ENCODE peak calls at places on chromosomes 13 and 19, in eight cellular contexts. One of them, this sample, is unnamed.
A peak's percentile ranks its signal among the peaks of the same experiment; 100 is the strongest.

GRCh38 chr19:33950141-33950805 is 153.6 kb downstream of the KCTD15 start:
- DNase-seq in neural crest cell: no peak
- DNase-seq in epithelial cell of proximal tubule: no peak
- DNase-seq in BE2C: no peak
- DNase-seq in transverse colon: no peak
- DNase-seq in ovary: no peak
- DNase-seq in endodermal cell: peak; percentile 29
- DNase-seq in AG10803: peak; percentile 16
- DNase-seq in this sample: no peak

GRCh38 chr13:60329221-60329983 is 67.6 kb upstream of the TDRD3 start:
- DNase-seq in neural crest cell: peak; percentile 12
- DNase-seq in epithelial cell of proximal tubule: peak; percentile 16
- DNase-seq in BE2C: peak; percentile 55
- DNase-seq in AG10803: peak; percentile 17
- DNase-seq in ovary: no peak
- DNase-seq in transverse colon: peak; percentile 48
- DNase-seq in endodermal cell: peak; percentile 90
- DNase-seq in this sample: peak; percentile 43

GRCh38 chr13:113653264-113654174 is 4.5 kb downstream of the ATP4B start:
- DNase-seq in ovary: peak; percentile 30
- DNase-seq in epithelial cell of proximal tubule: no peak
- DNase-seq in endodermal cell: peak; percentile 54
- DNase-seq in neural crest cell: no peak
- DNase-seq in AG10803: no peak
- DNase-seq in transverse colon: peak; percentile 3
- DNase-seq in BE2C: peak; percentile 52
- DNase-seq in this sample: no peak

GRCh38 chr13:39684531-39685137 is 29.2 kb downstream of the COG6 start:
- DNase-seq in endodermal cell: no peak
- DNase-seq in BE2C: no peak
- DNase-seq in epithelial cell of proximal tubule: no peak
- DNase-seq in transverse colon: no peak
- DNase-seq in AG10803: peak; percentile 63
- DNase-seq in ovary: no peak
- DNase-seq in neural crest cell: no peak
- DNase-seq in this sample: no peak

GRCh38 chr19:19111138-19111835 is 27.0 kb downstream of the TMEM161A start:
- DNase-seq in AG10803: no peak
- DNase-seq in ovary: peak; percentile 55
- DNase-seq in transverse colon: no peak
- DNase-seq in epithelial cell of proximal tubule: no peak
- DNase-seq in endodermal cell: peak; percentile 50
- DNase-seq in neural crest cell: no peak
- DNase-seq in BE2C: no peak
- DNase-seq in this sample: no peak

GRCh38 chr19:38433268-38433733 is at the start of gene RYR1:
- DNase-seq in endodermal cell: peak; percentile 96
- DNase-seq in BE2C: peak; percentile 66
- DNase-seq in AG10803: no peak
- DNase-seq in ovary: no peak
- DNase-seq in epithelial cell of proximal tubule: no peak
- DNase-seq in neural crest cell: peak; percentile 56
- DNase-seq in transverse colon: peak; percentile 40
- DNase-seq in this sample: peak; percentile 5

GRCh38 chr13:50322006-50322405 is 306.8 kb downstream of the KCNRG start:
- DNase-seq in BE2C: no peak
- DNase-seq in transverse colon: no peak
- DNase-seq in AG10803: no peak
- DNase-seq in epithelial cell of proximal tubule: no peak
- DNase-seq in neural crest cell: no peak
- DNase-seq in ovary: no peak
- DNase-seq in endodermal cell: no peak
- DNase-seq in this sample: no peak

GRCh38 chr13:92225861-92226260 is 827.4 kb downstream of the GPC5 start:
- DNase-seq in transverse colon: no peak
- DNase-seq in endodermal cell: no peak
- DNase-seq in BE2C: no peak
- DNase-seq in ovary: no peak
- DNase-seq in neural crest cell: no peak
- DNase-seq in AG10803: no peak
- DNase-seq in epithelial cell of proximal tubule: no peak
- DNase-seq in this sample: no peak

GRCh38 chr19:13053761-13054604 is 48.7 kb downstream of the LYL1 start:
- DNase-seq in transverse colon: peak; percentile 79
- DNase-seq in ovary: peak; percentile 94
- DNase-seq in BE2C: no peak
- DNase-seq in endodermal cell: peak; percentile 71
- DNase-seq in AG10803: peak; percentile 98
- DNase-seq in epithelial cell of proximal tubule: peak; percentile 47
- DNase-seq in neural crest cell: peak; percentile 62
- DNase-seq in this sample: peak; percentile 89

GRCh38 chr13:108176685-108177274 is 38.6 kb downstream of the LIG4 start:
- DNase-seq in ovary: no peak
- DNase-seq in epithelial cell of proximal tubule: no peak
- DNase-seq in BE2C: peak; percentile 60
- DNase-seq in endodermal cell: peak; percentile 85
- DNase-seq in neural crest cell: peak; percentile 47
- DNase-seq in transverse colon: peak; percentile 37
- DNase-seq in AG10803: no peak
- DNase-seq in this sample: peak; percentile 49

GRCh38 chr19:2494447-2495129 is 18.7 kb downstream of the GADD45B start:
- DNase-seq in endodermal cell: no peak
- DNase-seq in epithelial cell of proximal tubule: no peak
- DNase-seq in BE2C: peak; percentile 57
- DNase-seq in transverse colon: peak; percentile 82
- DNase-seq in ovary: peak; percentile 82
- DNase-seq in neural crest cell: no peak
- DNase-seq in AG10803: peak; percentile 83
- DNase-seq in this sample: peak; percentile 78

GRCh38 chr19:18750295-18750970 is 40.7 kb downstream of the COMP start:
- DNase-seq in epithelial cell of proximal tubule: no peak
- DNase-seq in transverse colon: no peak
- DNase-seq in AG10803: no peak
- DNase-seq in endodermal cell: peak; percentile 38
- DNase-seq in ovary: no peak
- DNase-seq in BE2C: no peak
- DNase-seq in neural crest cell: no peak
- DNase-seq in this sample: no peak

GRCh38 chr13:84774111-84774510 is 891.8 kb upstream of the SLITRK1 start:
- DNase-seq in ovary: no peak
- DNase-seq in transverse colon: no peak
- DNase-seq in AG10803: no peak
- DNase-seq in epithelial cell of proximal tubule: no peak
- DNase-seq in BE2C: no peak
- DNase-seq in neural crest cell: no peak
- DNase-seq in endodermal cell: no peak
- DNase-seq in this sample: no peak

GRCh38 chr13:114140131-114140908 is 7.9 kb upstream of the RASA3 start:
- DNase-seq in endodermal cell: no peak
- DNase-seq in AG10803: no peak
- DNase-seq in epithelial cell of proximal tubule: no peak
- DNase-seq in BE2C: no peak
- DNase-seq in ovary: no peak
- DNase-seq in transverse colon: peak; percentile 50
- DNase-seq in neural crest cell: no peak
- DNase-seq in this sample: no peak

GRCh38 chr19:49421039-49421877 is 2.0 kb downstream of the PTH2 start:
- DNase-seq in AG10803: peak; percentile 43
- DNase-seq in BE2C: peak; percentile 91
- DNase-seq in neural crest cell: peak; percentile 76
- DNase-seq in endodermal cell: peak; percentile 99
- DNase-seq in ovary: peak; percentile 63
- DNase-seq in transverse colon: peak; percentile 42
- DNase-seq in epithelial cell of proximal tubule: no peak
- DNase-seq in this sample: peak; percentile 49

GRCh38 chr13:30818323-30818960 is 83.1 kb downstream of the ALOX5AP start:
- DNase-seq in ovary: no peak
- DNase-seq in endodermal cell: no peak
- DNase-seq in transverse colon: no peak
- DNase-seq in neural crest cell: no peak
- DNase-seq in BE2C: no peak
- DNase-seq in epithelial cell of proximal tubule: no peak
- DNase-seq in AG10803: peak; percentile 97
- DNase-seq in this sample: peak; percentile 82

GRCh38 chr13:94702181-94703041 is 9.9 kb downstream of the SOX21 start:
- DNase-seq in endodermal cell: no peak
- DNase-seq in epithelial cell of proximal tubule: no peak
- DNase-seq in neural crest cell: no peak
- DNase-seq in transverse colon: no peak
- DNase-seq in ovary: no peak
- DNase-seq in AG10803: no peak
- DNase-seq in BE2C: no peak
- DNase-seq in this sample: no peak

GRCh38 chr13:54742984-54743383 is 1714.4 kb downstream of the OLFM4 start:
- DNase-seq in endodermal cell: no peak
- DNase-seq in transverse colon: no peak
- DNase-seq in epithelial cell of proximal tubule: no peak
- DNase-seq in neural crest cell: no peak
- DNase-seq in AG10803: no peak
- DNase-seq in ovary: no peak
- DNase-seq in BE2C: no peak
- DNase-seq in this sample: no peak

GRCh38 chr13:29411493-29411892 is 184.0 kb downstream of the SLC7A1 start:
- DNase-seq in neural crest cell: no peak
- DNase-seq in BE2C: no peak
- DNase-seq in endodermal cell: no peak
- DNase-seq in AG10803: peak; percentile 26
- DNase-seq in ovary: no peak
- DNase-seq in transverse colon: no peak
- DNase-seq in epithelial cell of proximal tubule: no peak
- DNase-seq in this sample: no peak

GRCh38 chr13:26198116-26198515 is 24.0 kb downstream of the RNF6 start:
- DNase-seq in BE2C: no peak
- DNase-seq in neural crest cell: no peak
- DNase-seq in transverse colon: no peak
- DNase-seq in epithelial cell of proximal tubule: no peak
- DNase-seq in ovary: no peak
- DNase-seq in endodermal cell: no peak
- DNase-seq in AG10803: no peak
- DNase-seq in this sample: no peak
- TF ChIP-seq CTCF in BE2C: no peak
- TF ChIP-seq CTCF in neural crest cell: no peak
- TF ChIP-seq CTCF in transverse colon: no peak
- TF ChIP-seq CTCF in epithelial cell of proximal tubule: no peak
- TF ChIP-seq CTCF in ovary: no peak
- TF ChIP-seq CTCF in endodermal cell: peak; percentile 20
- TF ChIP-seq CTCF in AG10803: no peak
- TF ChIP-seq CTCF in this sample: no peak

GRCh38 chr19:32345261-32346207 is at the start of gene ZNF507:
- DNase-seq in ovary: peak; percentile 91
- DNase-seq in BE2C: peak; percentile 92
- DNase-seq in transverse colon: peak; percentile 85
- DNase-seq in neural crest cell: peak; percentile 86
- DNase-seq in epithelial cell of proximal tubule: no peak
- DNase-seq in endodermal cell: peak; percentile 95
- DNase-seq in AG10803: peak; percentile 61
- DNase-seq in this sample: peak; percentile 65
- TF ChIP-seq CTCF in ovary: no peak
- TF ChIP-seq CTCF in BE2C: no peak
- TF ChIP-seq CTCF in transverse colon: no peak
- TF ChIP-seq CTCF in neural crest cell: no peak
- TF ChIP-seq CTCF in epithelial cell of proximal tubule: no peak
- TF ChIP-seq CTCF in endodermal cell: peak; percentile 26
- TF ChIP-seq CTCF in AG10803: no peak
- TF ChIP-seq CTCF in this sample: peak; percentile 4

GRCh38 chr19:47001584-47001983 is 18.1 kb upstream of the NPAS1 start:
- DNase-seq in AG10803: no peak
- DNase-seq in neural crest cell: no peak
- DNase-seq in ovary: no peak
- DNase-seq in BE2C: no peak
- DNase-seq in transverse colon: no peak
- DNase-seq in endodermal cell: no peak
- DNase-seq in epithelial cell of proximal tubule: no peak
- DNase-seq in this sample: no peak

GRCh38 chr19:47003611-47003935 is 16.1 kb upstream of the NPAS1 start:
- DNase-seq in endodermal cell: no peak
- DNase-seq in neural crest cell: no peak
- DNase-seq in AG10803: no peak
- DNase-seq in ovary: no peak
- DNase-seq in transverse colon: no peak
- DNase-seq in BE2C: no peak
- DNase-seq in epithelial cell of proximal tubule: no peak
- DNase-seq in this sample: no peak

GRCh38 chr19:47004012-47004465 is 15.6 kb upstream of the NPAS1 start:
- DNase-seq in endodermal cell: no peak
- DNase-seq in BE2C: no peak
- DNase-seq in ovary: no peak
- DNase-seq in transverse colon: no peak
- DNase-seq in AG10803: no peak
- DNase-seq in neural crest cell: no peak
- DNase-seq in epithelial cell of proximal tubule: no peak
- DNase-seq in this sample: no peak

GRCh38 chr19:47002853-47003610 is 16.6 kb upstream of the NPAS1 start:
- DNase-seq in transverse colon: no peak
- DNase-seq in AG10803: no peak
- DNase-seq in ovary: no peak
- DNase-seq in BE2C: no peak
- DNase-seq in neural crest cell: no peak
- DNase-seq in epithelial cell of proximal tubule: no peak
- DNase-seq in endodermal cell: no peak
- DNase-seq in this sample: no peak

GRCh38 chr19:47002106-47002766 is 17.4 kb upstream of the NPAS1 start:
- DNase-seq in AG10803: no peak
- DNase-seq in neural crest cell: no peak
- DNase-seq in transverse colon: peak; percentile 40
- DNase-seq in ovary: no peak
- DNase-seq in BE2C: no peak
- DNase-seq in endodermal cell: peak; percentile 75
- DNase-seq in epithelial cell of proximal tubule: no peak
- DNase-seq in this sample: no peak
- TF ChIP-seq CTCF in AG10803: peak; percentile 12
- TF ChIP-seq CTCF in neural crest cell: no peak
- TF ChIP-seq CTCF in transverse colon: peak; percentile 52
- TF ChIP-seq CTCF in ovary: no peak
- TF ChIP-seq CTCF in BE2C: peak; percentile 21
- TF ChIP-seq CTCF in endodermal cell: peak; percentile 60
- TF ChIP-seq CTCF in epithelial cell of proximal tubule: no peak
- TF ChIP-seq CTCF in this sample: no peak

GRCh38 chr19:10894911-10895213 is 23.5 kb downstream of the CARM1 start:
- DNase-seq in neural crest cell: no peak
- DNase-seq in AG10803: no peak
- DNase-seq in epithelial cell of proximal tubule: no peak
- DNase-seq in ovary: no peak
- DNase-seq in transverse colon: no peak
- DNase-seq in endodermal cell: peak; percentile 52
- DNase-seq in BE2C: no peak
- DNase-seq in this sample: no peak

GRCh38 chr19:10895363-10895762 is 24.0 kb downstream of the CARM1 start:
- DNase-seq in transverse colon: no peak
- DNase-seq in neural crest cell: no peak
- DNase-seq in AG10803: no peak
- DNase-seq in BE2C: no peak
- DNase-seq in ovary: no peak
- DNase-seq in epithelial cell of proximal tubule: no peak
- DNase-seq in endodermal cell: peak; percentile 46
- DNase-seq in this sample: no peak

GRCh38 chr19:10898633-10899032 is 27.3 kb downstream of the CARM1 start:
- DNase-seq in epithelial cell of proximal tubule: no peak
- DNase-seq in transverse colon: no peak
- DNase-seq in BE2C: no peak
- DNase-seq in endodermal cell: no peak
- DNase-seq in AG10803: no peak
- DNase-seq in neural crest cell: no peak
- DNase-seq in ovary: no peak
- DNase-seq in this sample: no peak

GRCh38 chr19:10896851-10897526 is 25.6 kb downstream of the CARM1 start:
- DNase-seq in ovary: no peak
- DNase-seq in BE2C: no peak
- DNase-seq in transverse colon: no peak
- DNase-seq in epithelial cell of proximal tubule: no peak
- DNase-seq in endodermal cell: peak; percentile 31
- DNase-seq in AG10803: no peak
- DNase-seq in neural crest cell: no peak
- DNase-seq in this sample: no peak

GRCh38 chr19:10895920-10896319 is 24.6 kb downstream of the CARM1 start:
- DNase-seq in BE2C: no peak
- DNase-seq in epithelial cell of proximal tubule: no peak
- DNase-seq in endodermal cell: peak; percentile 85
- DNase-seq in neural crest cell: no peak
- DNase-seq in AG10803: no peak
- DNase-seq in ovary: no peak
- DNase-seq in transverse colon: no peak
- DNase-seq in this sample: no peak
- TF ChIP-seq CTCF in BE2C: peak; percentile 27
- TF ChIP-seq CTCF in epithelial cell of proximal tubule: no peak
- TF ChIP-seq CTCF in endodermal cell: peak; percentile 75
- TF ChIP-seq CTCF in neural crest cell: no peak
- TF ChIP-seq CTCF in AG10803: peak; percentile 7
- TF ChIP-seq CTCF in ovary: no peak
- TF ChIP-seq CTCF in transverse colon: no peak
- TF ChIP-seq CTCF in this sample: peak; percentile 41

This sample was measured in brain microvascular endothelial cell.